ENCODE peak calls at places on chromosomes 1 and 21, in six cellular contexts. One of them, this sample, is unnamed. For H3K4me1 and H3K36me3, the result is how much of the 10 kb centered on the place peaks cover.

GRCh38 chr1:57019240-57019805 is 53.5 kb upstream of the C8B start:
- DNase-seq in SJSA1: no peak
- DNase-seq in cardiac muscle cell: no peak
- DNase-seq in psoas muscle: no peak
- DNase-seq in hepatocyte: no peak
- DNase-seq in neuronal stem cell: no peak
- DNase-seq in this sample: no peak

GRCh38 chr1:1182491-1183220 is 9.0 kb downstream of the TTLL10 start:
- DNase-seq in SJSA1: no peak
- DNase-seq in cardiac muscle cell: no peak
- DNase-seq in psoas muscle: no peak
- DNase-seq in hepatocyte: no peak
- DNase-seq in neuronal stem cell: no peak
- DNase-seq in this sample: no peak

GRCh38 chr1:94017155-94017829 is 103.7 kb downstream of the ABCA4 start:
- DNase-seq in SJSA1: no peak
- DNase-seq in cardiac muscle cell: no peak
- DNase-seq in psoas muscle: no peak
- DNase-seq in hepatocyte: no peak
- DNase-seq in neuronal stem cell: no peak
- DNase-seq in this sample: no peak

GRCh38 chr1:1721201-1721600 is 3.0 kb downstream of the CDK11A start:
- DNase-seq in SJSA1: no peak
- DNase-seq in cardiac muscle cell: no peak
- DNase-seq in psoas muscle: no peak
- DNase-seq in hepatocyte: no peak
- DNase-seq in neuronal stem cell: no peak
- DNase-seq in this sample: no peak

GRCh38 chr1:28437260-28437923 is 67.9 kb downstream of the PHACTR4 start:
- DNase-seq in SJSA1: peak
- DNase-seq in cardiac muscle cell: no peak
- DNase-seq in psoas muscle: no peak
- DNase-seq in hepatocyte: peak
- DNase-seq in neuronal stem cell: peak
- DNase-seq in this sample: no peak

GRCh38 chr1:223216482-223217205 is 73.6 kb upstream of the TLR5 start:
- DNase-seq in SJSA1: no peak
- DNase-seq in cardiac muscle cell: no peak
- DNase-seq in psoas muscle: no peak
- DNase-seq in hepatocyte: no peak
- DNase-seq in neuronal stem cell: no peak
- DNase-seq in this sample: no peak

GRCh38 chr1:176994926-176995596 is 169.5 kb downstream of the ASTN1 start:
- DNase-seq in SJSA1: no peak
- DNase-seq in cardiac muscle cell: no peak
- DNase-seq in psoas muscle: no peak
- DNase-seq in hepatocyte: no peak
- DNase-seq in neuronal stem cell: no peak
- DNase-seq in this sample: no peak

GRCh38 chr1:163035791-163036249 is 33.3 kb upstream of the RGS4 start:
- DNase-seq in SJSA1: peak
- DNase-seq in cardiac muscle cell: no peak
- DNase-seq in psoas muscle: no peak
- DNase-seq in hepatocyte: no peak
- DNase-seq in neuronal stem cell: no peak
- DNase-seq in this sample: no peak

GRCh38 chr1:83547903-83548302 is 451.0 kb downstream of the TTLL7 start:
- DNase-seq in SJSA1: no peak
- DNase-seq in cardiac muscle cell: no peak
- DNase-seq in psoas muscle: no peak
- DNase-seq in hepatocyte: no peak
- DNase-seq in neuronal stem cell: no peak
- DNase-seq in this sample: no peak

GRCh38 chr1:221457706-221458429 is 284.0 kb downstream of the DUSP10 start:
- DNase-seq in SJSA1: no peak
- DNase-seq in cardiac muscle cell: no peak
- DNase-seq in psoas muscle: no peak
- DNase-seq in hepatocyte: no peak
- DNase-seq in neuronal stem cell: no peak
- DNase-seq in this sample: no peak

GRCh38 chr1:221741364-221741970 is 422 bp downstream of the DUSP10 start:
- DNase-seq in SJSA1: no peak
- DNase-seq in cardiac muscle cell: peak
- DNase-seq in psoas muscle: peak
- DNase-seq in hepatocyte: peak
- DNase-seq in neuronal stem cell: peak
- DNase-seq in this sample: no peak

GRCh38 chr21:45017376-45017960 is 56.9 kb upstream of the ADARB1 start:
- DNase-seq in SJSA1: no peak
- DNase-seq in cardiac muscle cell: no peak
- DNase-seq in psoas muscle: peak
- DNase-seq in hepatocyte: no peak
- DNase-seq in neuronal stem cell: no peak
- DNase-seq in this sample: no peak

GRCh38 chr1:8362701-8363101 is 44.8 kb downstream of the SLC45A1 start:
- DNase-seq in SJSA1: no peak
- DNase-seq in cardiac muscle cell: no peak
- DNase-seq in psoas muscle: peak
- DNase-seq in hepatocyte: no peak
- DNase-seq in neuronal stem cell: no peak
- DNase-seq in this sample: no peak

GRCh38 chr21:38660333-38661295 is 145.1 kb upstream of the ETS2 start:
- DNase-seq in SJSA1: peak
- DNase-seq in cardiac muscle cell: peak
- DNase-seq in psoas muscle: no peak
- DNase-seq in hepatocyte: peak
- DNase-seq in neuronal stem cell: no peak
- DNase-seq in this sample: no peak

GRCh38 chr1:53567458-53568250 is 108.5 kb downstream of the DMRTB1 start:
- DNase-seq in SJSA1: no peak
- DNase-seq in cardiac muscle cell: no peak
- DNase-seq in psoas muscle: no peak
- DNase-seq in hepatocyte: no peak
- DNase-seq in neuronal stem cell: no peak
- DNase-seq in this sample: no peak

GRCh38 chr1:1407101-1407956 is at the start of gene MRPL20:
- DNase-seq in SJSA1: peak
- DNase-seq in cardiac muscle cell: peak
- DNase-seq in psoas muscle: peak
- DNase-seq in hepatocyte: peak
- DNase-seq in neuronal stem cell: peak
- DNase-seq in this sample: no peak

GRCh38 chr1:94061513-94062443 is 59.2 kb downstream of the ABCA4 start:
- DNase-seq in SJSA1: peak
- DNase-seq in cardiac muscle cell: peak
- DNase-seq in psoas muscle: peak
- DNase-seq in hepatocyte: peak
- DNase-seq in neuronal stem cell: peak
- DNase-seq in this sample: peak

GRCh38 chr1:78071696-78072095 is 25.9 kb downstream of the GIPC2 start:
- DNase-seq in SJSA1: no peak
- DNase-seq in cardiac muscle cell: no peak
- DNase-seq in psoas muscle: no peak
- DNase-seq in hepatocyte: no peak
- DNase-seq in neuronal stem cell: no peak
- DNase-seq in this sample: no peak

GRCh38 chr1:234731371-234732085 is 121.5 kb upstream of the IRF2BP2 start:
- DNase-seq in SJSA1: peak
- DNase-seq in cardiac muscle cell: no peak
- DNase-seq in psoas muscle: no peak
- DNase-seq in hepatocyte: no peak
- DNase-seq in neuronal stem cell: no peak
- DNase-seq in this sample: no peak

GRCh38 chr1:111832521-111833155 is 76.9 kb downstream of the DDX20 start:
- DNase-seq in SJSA1: no peak
- DNase-seq in cardiac muscle cell: no peak
- DNase-seq in psoas muscle: no peak
- DNase-seq in hepatocyte: no peak
- DNase-seq in neuronal stem cell: no peak
- DNase-seq in this sample: no peak

GRCh38 chr1:176843352-176844297 is 320.9 kb downstream of the ASTN1 start:
- DNase-seq in SJSA1: peak
- DNase-seq in cardiac muscle cell: peak
- DNase-seq in psoas muscle: no peak
- DNase-seq in hepatocyte: peak
- DNase-seq in neuronal stem cell: peak
- DNase-seq in this sample: no peak

GRCh38 chr1:116769561-116769977 is 15.3 kb downstream of the CD2 start:
- DNase-seq in SJSA1: no peak
- DNase-seq in cardiac muscle cell: no peak
- DNase-seq in psoas muscle: no peak
- DNase-seq in hepatocyte: no peak
- DNase-seq in neuronal stem cell: no peak
- DNase-seq in this sample: no peak

GRCh38 chr1:212545941-212546638 is 62.5 kb upstream of the ATF3 start:
- DNase-seq in SJSA1: no peak
- DNase-seq in cardiac muscle cell: no peak
- DNase-seq in psoas muscle: no peak
- DNase-seq in hepatocyte: peak
- DNase-seq in neuronal stem cell: no peak
- DNase-seq in this sample: no peak

GRCh38 chr1:44831516-44831915 is 11.5 kb downstream of the PTCH2 start:
- DNase-seq in SJSA1: no peak
- DNase-seq in cardiac muscle cell: no peak
- DNase-seq in psoas muscle: peak
- DNase-seq in hepatocyte: no peak
- DNase-seq in neuronal stem cell: no peak
- DNase-seq in this sample: no peak

GRCh38 chr21:45109831-45110492 is 35.6 kb downstream of the ADARB1 start:
- DNase-seq in SJSA1: peak
- DNase-seq in cardiac muscle cell: peak
- DNase-seq in psoas muscle: no peak
- DNase-seq in hepatocyte: no peak
- DNase-seq in neuronal stem cell: no peak
- DNase-seq in this sample: no peak

GRCh38 chr1:56180806-56181205 is 398.6 kb downstream of the PLPP3 start:
- DNase-seq in SJSA1: peak
- DNase-seq in cardiac muscle cell: no peak
- DNase-seq in psoas muscle: no peak
- DNase-seq in hepatocyte: no peak
- DNase-seq in neuronal stem cell: no peak
- DNase-seq in this sample: no peak

GRCh38 chr1:46555826-46556619 is 4.6 kb upstream of the KNCN start:
- DNase-seq in SJSA1: no peak
- DNase-seq in cardiac muscle cell: no peak
- DNase-seq in psoas muscle: no peak
- DNase-seq in hepatocyte: no peak
- DNase-seq in neuronal stem cell: no peak
- DNase-seq in this sample: no peak

GRCh38 chr21:36124395-36124794 is 10.5 kb upstream of the CBR3 start:
- DNase-seq in SJSA1: no peak
- DNase-seq in cardiac muscle cell: no peak
- DNase-seq in psoas muscle: no peak
- DNase-seq in hepatocyte: no peak
- DNase-seq in neuronal stem cell: no peak
- DNase-seq in this sample: no peak

GRCh38 chr1:24779689-24780464 is 34.6 kb downstream of the CLIC4 start:
- DNase-seq in SJSA1: peak
- DNase-seq in cardiac muscle cell: no peak
- DNase-seq in psoas muscle: no peak
- DNase-seq in hepatocyte: no peak
- DNase-seq in neuronal stem cell: no peak
- DNase-seq in this sample: no peak

DNA sequence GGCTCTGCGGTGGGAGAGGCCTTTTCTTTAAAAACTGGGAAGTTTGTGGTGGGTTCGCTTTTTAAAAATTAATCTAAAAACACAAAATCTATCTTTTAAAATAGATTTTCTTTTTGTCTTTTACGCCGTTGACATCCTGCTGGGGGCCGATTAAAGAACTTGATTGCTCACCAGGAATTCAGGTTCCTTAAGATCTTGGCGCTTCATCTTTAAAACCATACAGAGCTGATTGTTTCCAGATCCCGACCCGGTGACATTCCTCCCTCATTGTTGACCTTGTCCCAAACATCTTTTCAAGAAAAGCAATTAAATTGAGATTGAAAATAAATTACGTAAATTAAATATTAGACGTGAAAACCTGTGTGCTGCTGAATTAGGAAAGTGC is 546 bp upstream of the ZNF697 start:
- DNase-seq in SJSA1: no peak
- DNase-seq in cardiac muscle cell: no peak
- DNase-seq in psoas muscle: no peak
- DNase-seq in hepatocyte: no peak
- DNase-seq in neuronal stem cell: no peak
- DNase-seq in this sample: no peak
- H3K4me1 ChIP-seq in SJSA1: under half
- H3K4me1 ChIP-seq in cardiac muscle cell: under half
- H3K4me1 ChIP-seq in psoas muscle: under half
- H3K4me1 ChIP-seq in hepatocyte: under half
- H3K4me1 ChIP-seq in neuronal stem cell: under half
- H3K4me1 ChIP-seq in this sample: under half

GRCh38 chr1:183920651-183921050 is 115.7 kb downstream of the RGL1 start:
- DNase-seq in SJSA1: no peak
- DNase-seq in cardiac muscle cell: no peak
- DNase-seq in psoas muscle: no peak
- DNase-seq in hepatocyte: no peak
- DNase-seq in neuronal stem cell: no peak
- DNase-seq in this sample: no peak

GRCh38 chr1:183915634-183916510 is 111.0 kb downstream of the RGL1 start:
- DNase-seq in SJSA1: peak
- DNase-seq in cardiac muscle cell: peak
- DNase-seq in psoas muscle: peak
- DNase-seq in hepatocyte: peak
- DNase-seq in neuronal stem cell: peak
- DNase-seq in this sample: peak

GRCh38 chr1:183922197-183922596 is 115.3 kb downstream of the COLGALT2 start:
- DNase-seq in SJSA1: no peak
- DNase-seq in cardiac muscle cell: no peak
- DNase-seq in psoas muscle: no peak
- DNase-seq in hepatocyte: no peak
- DNase-seq in neuronal stem cell: no peak
- DNase-seq in this sample: no peak

GRCh38 chr1:183914891-183915290 is 110.0 kb downstream of the RGL1 start:
- DNase-seq in SJSA1: no peak
- DNase-seq in cardiac muscle cell: no peak
- DNase-seq in psoas muscle: no peak
- DNase-seq in hepatocyte: no peak
- DNase-seq in neuronal stem cell: no peak
- DNase-seq in this sample: no peak

GRCh38 chr1:183918589-183918988 is 113.7 kb downstream of the RGL1 start:
- DNase-seq in SJSA1: no peak
- DNase-seq in cardiac muscle cell: no peak
- DNase-seq in psoas muscle: no peak
- DNase-seq in hepatocyte: no peak
- DNase-seq in neuronal stem cell: no peak
- DNase-seq in this sample: no peak
- H3K27ac ChIP-seq in SJSA1: no peak
- H3K27ac ChIP-seq in cardiac muscle cell: no peak
- H3K27ac ChIP-seq in psoas muscle: no peak
- H3K27ac ChIP-seq in hepatocyte: no peak
- H3K27ac ChIP-seq in neuronal stem cell: no peak
- H3K27ac ChIP-seq in this sample: no peak

GRCh38 chr1:160325252-160325651 is 17.8 kb downstream of the COPA start:
- DNase-seq in SJSA1: no peak
- DNase-seq in cardiac muscle cell: no peak
- DNase-seq in psoas muscle: no peak
- DNase-seq in hepatocyte: no peak
- DNase-seq in neuronal stem cell: no peak
- DNase-seq in this sample: no peak
- H3K36me3 ChIP-seq in SJSA1: half or more
- H3K36me3 ChIP-seq in cardiac muscle cell: half or more
- H3K36me3 ChIP-seq in psoas muscle: under half
- H3K36me3 ChIP-seq in hepatocyte: under half
- H3K36me3 ChIP-seq in neuronal stem cell: under half
- H3K36me3 ChIP-seq in this sample: under half

GRCh38 chr1:66346873-66347272 is 187.1 kb upstream of the SGIP1 start:
- DNase-seq in SJSA1: no peak
- DNase-seq in cardiac muscle cell: no peak
- DNase-seq in psoas muscle: no peak
- DNase-seq in hepatocyte: no peak
- DNase-seq in neuronal stem cell: no peak
- DNase-seq in this sample: no peak
- H3K4me1 ChIP-seq in SJSA1: half or more
- H3K4me1 ChIP-seq in cardiac muscle cell: under half
- H3K4me1 ChIP-seq in psoas muscle: half or more
- H3K4me1 ChIP-seq in hepatocyte: under half
- H3K4me1 ChIP-seq in neuronal stem cell: under half
- H3K4me1 ChIP-seq in this sample: under half